ENCODE peak calls at places on chromosomes 12 and 14, in seven cellular contexts. R, I, P, O, H, B and V are unnamed samples.

GRCh38 chr12:104634044-104634443 is 177.3 kb downstream of the CHST11 start:
- DNase-seq in R (no peak), I (no peak), P (no peak), O (no peak), H (no peak), B (no peak), V (no peak)

GRCh38 chr12:14664434-14665023 is 31.9 kb downstream of the GUCY2C start:
- DNase-seq in R (no peak), I (peak), P (peak), O (no peak), H (peak), B (no peak), V (no peak)

GRCh38 chr14:64646103-64646502 is 58.1 kb upstream of the PLEKHG3 start:
- DNase-seq in R (no peak), I (no peak), P (no peak), O (no peak), H (peak), B (no peak), V (no peak)

GRCh38 chr12:122399592-122400373 is 22.7 kb downstream of the CLIP1 start:
- DNase-seq in R (peak), I (peak), P (peak), O (peak), H (peak), B (peak), V (no peak)

GRCh38 chr14:92501891-92502351 is 11.7 kb upstream of the RIN3 start:
- DNase-seq in R (no peak), I (no peak), P (no peak), O (no peak), H (peak), B (no peak), V (no peak)

GRCh38 chr12:2198088-2198501 is 145.3 kb downstream of the CACNA1C start:
- DNase-seq in R (no peak), I (peak), P (no peak), O (no peak), H (no peak), B (peak), V (no peak)

GRCh38 chr12:42372154-42372791 is 46.3 kb downstream of the PPHLN1 start:
- DNase-seq in R (no peak), I (peak), P (peak), O (no peak), H (peak), B (no peak), V (no peak)

GRCh38 chr12:111942557-111942956 is 70.4 kb downstream of the TMEM116 start:
- DNase-seq in R (no peak), I (peak), P (no peak), O (no peak), H (peak), B (no peak), V (no peak)

GRCh38 chr12:104888456-104888855 is 69.6 kb downstream of the SLC41A2 start:
- DNase-seq in R (no peak), I (no peak), P (no peak), O (no peak), H (no peak), B (no peak), V (no peak)

GRCh38 chr12:77837876-77838291 is 7.2 kb downstream of the NAV3 start:
- DNase-seq in R (no peak), I (no peak), P (no peak), O (peak), H (peak), B (peak), V (no peak)

GRCh38 chr12:54239568-54239967 is 40.4 kb downstream of the CBX5 start:
- DNase-seq in R (no peak), I (no peak), P (no peak), O (no peak), H (no peak), B (no peak), V (no peak)

GRCh38 chr14:103623883-103624482 is 5.0 kb upstream of the KLC1 start:
- DNase-seq in R (no peak), I (no peak), P (no peak), O (no peak), H (no peak), B (no peak), V (no peak)

GRCh38 chr14:80792756-80793155 is 148.8 kb downstream of the CEP128 start:
- DNase-seq in R (no peak), I (no peak), P (no peak), O (no peak), H (no peak), B (no peak), V (no peak)

GRCh38 chr12:100229876-100230275 is 29.3 kb downstream of the ACTR6 start:
- DNase-seq in R (no peak), I (peak), P (no peak), O (no peak), H (no peak), B (no peak), V (no peak)

GRCh38 chr14:50523271-50524041 is 8.9 kb downstream of the MAP4K5 start:
- DNase-seq in R (no peak), I (no peak), P (no peak), O (no peak), H (no peak), B (no peak), V (no peak)

GRCh38 chr12:29239336-29239735 is 90.3 kb downstream of the FAR2 start:
- DNase-seq in R (no peak), I (no peak), P (no peak), O (no peak), H (no peak), B (no peak), V (no peak)

GRCh38 chr12:29238822-29239291 is 89.8 kb downstream of the FAR2 start:
- DNase-seq in R (no peak), I (peak), P (no peak), O (no peak), H (no peak), B (no peak), V (no peak)

GRCh38 chr12:29240441-29240840 is 91.4 kb downstream of the FAR2 start:
- DNase-seq in R (no peak), I (no peak), P (no peak), O (no peak), H (no peak), B (no peak), V (no peak)

GRCh38 chr12:29242921-29243431 is 93.9 kb downstream of the FAR2 start:
- DNase-seq in R (no peak), I (no peak), P (no peak), O (peak), H (no peak), B (no peak), V (no peak)

GRCh38 chr12:29241821-29242591 is 92.9 kb downstream of the FAR2 start:
- DNase-seq in R (no peak), I (peak), P (peak), O (peak), H (peak), B (no peak), V (no peak)
- TF ChIP-seq CTCF in R (no peak), I (no peak), P (peak), O (no peak), H (peak), B (no peak), V (peak)

DNA sequence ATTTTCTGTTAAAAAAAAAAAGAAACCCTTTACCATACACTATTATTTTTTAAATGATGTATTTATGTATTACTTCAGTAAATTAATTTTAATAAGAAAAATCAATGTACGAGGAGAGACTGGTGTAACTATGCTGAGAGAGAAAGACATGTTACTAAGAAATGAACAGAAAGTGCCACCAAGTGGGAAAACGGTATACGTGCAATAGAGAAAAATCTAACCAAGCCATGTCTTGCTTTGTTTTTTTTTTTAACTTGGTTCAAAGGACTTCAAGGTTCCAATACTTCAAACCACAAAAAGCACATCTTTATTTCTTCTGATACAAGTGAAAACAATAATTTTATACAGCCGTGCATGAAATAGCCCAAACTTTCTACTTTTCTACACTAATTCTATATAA is 22.9 kb downstream of the NDUFA12 start:
- DNase-seq in R (no peak), I (no peak), P (no peak), O (no peak), H (peak), B (no peak), V (no peak)
- TF ChIP-seq CTCF in R (peak), I (peak), P (peak), O (peak), H (peak), B (no peak), V (peak)

DNA sequence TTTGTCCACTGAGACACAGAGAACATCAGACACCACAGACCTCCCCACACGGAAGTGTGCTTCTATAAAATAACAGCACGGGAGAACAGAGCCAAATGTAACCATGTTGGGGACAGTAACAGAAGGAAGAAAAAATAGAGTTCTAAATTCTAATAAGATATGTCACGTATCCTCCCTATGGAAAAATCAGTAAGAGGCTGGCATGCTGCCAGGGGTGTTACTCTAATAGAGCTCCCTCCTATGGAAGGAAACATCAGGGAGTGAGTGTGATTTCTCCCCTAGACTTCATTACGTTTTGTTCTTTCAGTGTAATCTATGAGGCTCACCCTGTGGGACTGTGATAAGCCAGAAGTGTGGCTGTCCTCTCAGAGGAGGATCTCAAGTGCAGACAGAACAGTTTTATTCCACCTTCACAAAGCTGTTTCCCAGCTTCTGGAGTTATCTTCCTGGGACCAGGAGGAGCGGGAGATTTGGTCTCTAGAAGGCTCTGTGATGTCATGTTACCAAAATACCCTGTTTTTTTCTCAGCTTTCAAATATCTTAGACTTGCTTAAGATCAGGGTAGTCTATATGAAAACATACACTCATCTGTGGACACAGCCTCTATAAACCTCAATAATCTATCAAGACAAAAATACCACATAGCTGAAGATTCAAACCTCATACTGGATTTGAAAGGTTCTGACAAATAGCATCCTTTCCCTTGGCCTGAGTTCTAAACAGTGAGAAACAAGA is 69.3 kb downstream of the ZFC3H1 start:
- DNase-seq in R (no peak), I (no peak), P (peak), O (no peak), H (peak), B (no peak), V (no peak)
- TF ChIP-seq CTCF in R (no peak), I (no peak), P (peak), O (no peak), H (no peak), B (no peak), V (no peak)

GRCh38 chr14:59018978-59019377 is 169.5 kb upstream of the DAAM1 start:
- DNase-seq in R (no peak), I (no peak), P (no peak), O (no peak), H (no peak), B (no peak), V (no peak)

GRCh38 chr14:59018460-59018859 is 170.0 kb upstream of the DAAM1 start:
- DNase-seq in R (no peak), I (no peak), P (no peak), O (no peak), H (no peak), B (no peak), V (no peak)

GRCh38 chr14:59022144-59022543 is 166.3 kb upstream of the DAAM1 start:
- DNase-seq in R (no peak), I (no peak), P (no peak), O (no peak), H (no peak), B (no peak), V (no peak)

GRCh38 chr14:59017285-59017965 is 171.0 kb upstream of the DAAM1 start:
- DNase-seq in R (no peak), I (no peak), P (no peak), O (no peak), H (peak), B (no peak), V (no peak)

DNA sequence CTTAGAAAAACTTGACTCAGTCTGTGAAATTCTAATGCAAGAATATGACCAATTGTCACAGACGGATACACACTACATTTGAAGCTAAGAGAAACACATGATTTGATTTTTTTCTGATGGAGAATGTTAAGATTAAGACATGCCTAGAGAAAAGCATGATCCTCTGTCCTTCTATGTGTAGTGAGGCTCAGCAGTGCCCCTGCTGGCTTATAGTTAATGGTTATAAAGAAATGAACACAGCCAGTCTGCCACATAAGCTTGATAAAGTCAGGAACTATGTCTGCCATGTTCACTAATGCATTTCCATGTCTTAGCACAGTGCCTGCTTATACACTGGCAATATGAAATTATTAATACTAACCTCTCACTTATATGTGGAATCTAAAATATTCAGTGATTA is 168.1 kb upstream of the DAAM1 start:
- DNase-seq in R (no peak), I (peak), P (peak), O (no peak), H (peak), B (no peak), V (no peak)
- TF ChIP-seq CTCF in R (peak), I (peak), P (peak), O (no peak), H (peak), B (no peak), V (peak)